ENCODE peak calls at places on chromosomes 6 and 20, in six cellular contexts. X is hepatocyte; G is skeletal muscle cell; U is naive thymus-derived CD4-positive, alpha-beta T cell; P is OCI-LY7; S is body of pancreas. H is an unnamed sample.

GRCh38 chr6:117345292-117345610 is 79.9 kb downstream of the VGLL2 start:
- DNase-seq in G (no peak), P (no peak), S (no peak), U (no peak), X (no peak), H (no peak)

GRCh38 chr20:21096321-21097043 is 9.7 kb downstream of the LINC00237 start:
- DNase-seq in G (no peak), X (no peak), U (no peak), S (no peak), P (peak), H (no peak)

GRCh38 chr6:168192195-168192900 is 113.3 kb upstream of the FRMD1 start:
- DNase-seq in S (no peak), G (no peak), X (no peak), P (no peak), U (no peak), H (no peak)

GRCh38 chr20:32635764-32636163 is 38.0 kb downstream of the C20orf203 start:
- DNase-seq in P (no peak), S (no peak), G (no peak), X (no peak), U (no peak), H (no peak)

GRCh38 chr6:88965691-88966090 is 2.3 kb upstream of the RNGTT start:
- DNase-seq in S (no peak), G (no peak), U (no peak), X (no peak), P (no peak), H (no peak)

GRCh38 chr6:132354517-132355167 is 46.6 kb downstream of the MOXD1 start:
- DNase-seq in U (no peak), P (peak), X (no peak), S (no peak), G (no peak), H (peak)

GRCh38 chr6:136415351-136416005 is 125.8 kb upstream of the BCLAF1 start:
- DNase-seq in S (peak), X (no peak), G (peak), P (no peak), U (no peak), H (no peak)

GRCh38 chr6:37131104-37131959 is 38.6 kb upstream of the PIM1 start:
- DNase-seq in U (no peak), S (no peak), P (no peak), G (no peak), X (peak), H (no peak)

GRCh38 chr20:24337074-24337473 is 132.4 kb upstream of the SYNDIG1 start:
- DNase-seq in G (peak), U (no peak), P (no peak), X (no peak), S (no peak), H (no peak)

GRCh38 chr20:21394120-21394519 is 3.2 kb downstream of the NKX2-4 start:
- DNase-seq in G (no peak), U (no peak), S (no peak), P (no peak), X (no peak), H (no peak)

GRCh38 chr6:140018588-140018987 is 644.1 kb upstream of the CITED2 start:
- DNase-seq in X (peak), S (no peak), U (no peak), G (no peak), P (no peak), H (no peak)

GRCh38 chr6:152948150-152948768 is 34.6 kb downstream of the FBXO5 start:
- DNase-seq in P (peak), S (no peak), U (no peak), G (peak), X (peak), H (peak)

GRCh38 chr6:39847216-39847615 is 55.0 kb downstream of the DAAM2 start:
- DNase-seq in X (no peak), S (peak), P (no peak), U (no peak), G (no peak), H (no peak)

GRCh38 chr6:113894712-113895674 is 37.8 kb downstream of the MARCKS start:
- DNase-seq in G (no peak), X (no peak), U (no peak), S (no peak), P (no peak), H (no peak)

GRCh38 chr20:8361008-8361652 is 229.1 kb downstream of the PLCB1 start:
- DNase-seq in X (no peak), G (peak), U (no peak), S (peak), P (peak), H (no peak)

GRCh38 chr6:65998544-65998943 is 291.5 kb upstream of the EYS start:
- DNase-seq in G (no peak), P (no peak), S (no peak), U (no peak), X (no peak), H (no peak)

GRCh38 chr6:131172237-131172636 is 37.0 kb downstream of the AKAP7 start:
- DNase-seq in G (no peak), S (no peak), X (no peak), U (no peak), P (no peak), H (no peak)

GRCh38 chr6:47631248-47632196 is 66.9 kb upstream of the ADGRF4 start:
- DNase-seq in G (no peak), U (no peak), X (peak), P (peak), S (no peak), H (peak)

GRCh38 chr6:47633141-47633540 is 65.2 kb upstream of the ADGRF4 start:
- DNase-seq in G (no peak), S (no peak), X (peak), P (no peak), U (no peak), H (no peak)

GRCh38 chr6:47629954-47630353 is 68.4 kb upstream of the ADGRF4 start:
- DNase-seq in G (no peak), U (no peak), X (no peak), P (no peak), S (no peak), H (no peak)

GRCh38 chr6:47628448-47629272 is 69.7 kb upstream of the ADGRF4 start:
- DNase-seq in G (no peak), P (no peak), U (no peak), X (no peak), S (no peak), H (no peak)

GRCh38 chr6:47630587-47630986 is 67.8 kb upstream of the ADGRF4 start:
- DNase-seq in U (no peak), X (peak), P (no peak), G (no peak), S (no peak), H (no peak)
- H3K4me3 ChIP-seq in U (no peak), X (no peak), P (no peak), G (no peak), S (no peak), H (no peak)

DNA sequence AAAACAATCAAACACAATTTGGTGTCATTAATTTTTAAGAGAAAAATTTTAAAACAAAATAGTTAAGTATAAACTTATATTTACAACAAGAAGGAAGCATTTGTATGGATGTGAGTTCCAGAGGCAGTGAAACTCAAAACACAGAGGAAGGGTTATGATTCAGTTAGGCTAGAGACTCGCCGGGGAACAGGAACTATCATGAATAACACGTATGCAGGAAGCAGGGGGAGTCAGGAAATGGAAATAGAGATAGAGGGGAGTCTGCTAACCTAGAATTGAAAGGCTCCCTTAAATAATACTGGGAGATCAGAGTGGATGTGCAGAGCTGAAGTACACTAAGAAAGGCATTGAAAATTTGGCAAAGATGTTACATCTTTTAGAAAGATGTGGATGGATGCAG is 14.2 kb upstream of the HLA-DRB1 start:
- DNase-seq in X (no peak), U (no peak), S (no peak), G (no peak), P (no peak), H (no peak)
- H3K4me3 ChIP-seq in X (no peak), U (no peak), S (no peak), G (no peak), P (peak), H (no peak)

GRCh38 chr6:157030756-157031155 is 253.6 kb downstream of the ARID1B start:
- DNase-seq in P (no peak), U (no peak), G (no peak), X (no peak), S (no peak), H (no peak)

GRCh38 chr6:157034433-157035230 is 257.5 kb downstream of the ARID1B start:
- DNase-seq in S (no peak), P (peak), X (peak), G (no peak), U (no peak), H (no peak)

GRCh38 chr6:157033428-157034140 is 256.4 kb downstream of the ARID1B start:
- DNase-seq in U (no peak), G (no peak), P (no peak), X (no peak), S (no peak), H (no peak)

GRCh38 chr6:157035576-157035975 is 258.4 kb downstream of the ARID1B start:
- DNase-seq in G (no peak), U (no peak), S (no peak), P (no peak), X (no peak), H (no peak)

GRCh38 chr6:157032923-157033322 is 255.7 kb downstream of the ARID1B start:
- DNase-seq in P (no peak), X (no peak), G (no peak), S (no peak), U (no peak), H (no peak)
- H3K4me3 ChIP-seq in P (peak), X (no peak), G (no peak), S (no peak), U (peak), H (no peak)

GRCh38 chr20:15287331-15287730 is 949.9 kb upstream of the FLRT3 start:
- DNase-seq in X (no peak), P (no peak), U (no peak), G (no peak), S (no peak), H (no peak)

GRCh38 chr20:15288076-15288475 is 950.7 kb upstream of the FLRT3 start:
- DNase-seq in S (no peak), U (no peak), G (no peak), P (no peak), X (no peak), H (no peak)

DNA sequence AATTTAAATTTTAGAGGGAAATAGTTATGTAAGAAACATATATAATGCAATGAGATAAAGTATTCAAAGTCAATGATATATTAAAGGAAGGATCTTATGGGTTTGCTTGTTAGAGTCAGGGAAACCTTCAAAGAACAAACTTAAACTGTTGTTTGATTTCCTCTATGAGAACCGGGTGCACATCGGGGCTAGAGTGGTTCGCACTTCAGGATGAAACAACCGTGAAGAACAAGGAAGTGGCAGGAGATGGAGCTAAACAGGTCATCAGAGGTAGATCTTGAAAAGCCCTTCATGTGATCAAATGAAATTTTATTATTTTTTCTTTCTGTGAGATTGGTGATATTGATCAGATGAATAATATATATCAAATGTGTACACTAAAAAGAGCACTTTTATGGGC is 951.9 kb upstream of the FLRT3 start:
- DNase-seq in X (no peak), P (no peak), U (no peak), G (no peak), S (no peak), H (no peak)
- H3K4me3 ChIP-seq in X (no peak), P (no peak), U (no peak), G (no peak), S (no peak), H (no peak)

GRCh38 chr6:41200296-41200900 is 551 bp downstream of the TREML2 start:
- DNase-seq in P (peak), X (no peak), G (peak), S (peak), U (peak), H (no peak)

GRCh38 chr6:41201784-41202181 is 834 bp upstream of the TREML2 start:
- DNase-seq in P (peak), U (no peak), X (no peak), G (no peak), S (no peak), H (no peak)

GRCh38 chr6:41197234-41197633 is 3.7 kb downstream of the TREML2 start:
- DNase-seq in U (no peak), X (no peak), P (no peak), G (no peak), S (no peak), H (no peak)

GRCh38 chr6:41200901-41201783 is at the start of gene TREML2:
- DNase-seq in U (no peak), X (no peak), P (peak), G (no peak), S (peak), H (no peak)

GRCh38 chr6:41199427-41200246 is 1.3 kb downstream of the TREML2 start:
- DNase-seq in X (no peak), P (peak), U (no peak), G (no peak), S (no peak), H (no peak)
- H3K4me3 ChIP-seq in X (no peak), P (peak), U (peak), G (no peak), S (no peak), H (no peak)

GRCh38 chr6:16704706-16705402 is 56.4 kb downstream of the ATXN1 start:
- DNase-seq in X (no peak), S (no peak), P (no peak), U (no peak), G (peak), H (no peak)
- H3K4me3 ChIP-seq in X (no peak), S (no peak), P (no peak), U (peak), G (peak), H (peak)

DNA sequence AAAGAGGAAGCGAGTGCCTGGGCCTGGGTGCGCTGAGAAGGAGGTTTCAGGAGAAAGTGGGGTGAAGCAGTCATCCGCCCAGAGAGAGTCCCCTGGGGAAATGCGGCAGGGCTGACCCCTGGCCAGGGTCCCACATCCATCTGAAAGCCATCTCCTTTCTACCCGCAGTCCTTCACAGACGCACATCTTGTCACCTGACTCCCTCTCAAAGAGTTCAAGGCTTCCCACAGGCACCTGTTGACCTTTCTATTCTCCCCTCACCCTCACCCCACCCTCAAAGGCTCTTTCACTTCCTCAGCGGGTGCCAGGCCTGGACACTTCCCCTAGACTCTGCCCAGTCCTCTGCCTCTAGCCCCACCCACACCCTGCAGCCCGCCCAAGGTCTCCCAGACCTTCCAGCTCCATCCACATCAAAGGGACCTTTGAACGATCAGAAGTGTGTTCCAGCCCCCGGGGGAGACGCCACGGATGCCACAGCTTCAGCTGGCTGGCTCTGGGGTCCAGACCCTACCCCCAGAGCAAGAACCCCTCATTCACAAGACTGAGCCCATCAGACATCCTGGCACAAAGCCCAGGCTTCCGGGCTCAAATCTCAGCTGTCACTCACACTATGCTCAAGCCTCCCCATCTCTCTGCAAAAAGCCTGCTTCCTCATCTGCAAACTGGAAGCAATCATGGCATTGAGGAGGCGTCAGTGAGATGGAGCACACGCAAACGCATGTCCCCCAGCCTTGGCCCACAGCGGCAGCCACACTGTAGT is 2.1 kb downstream of the CTSZ start:
- DNase-seq in U (peak), X (no peak), P (peak), G (no peak), S (peak), H (no peak)
- H3K4me3 ChIP-seq in U (peak), X (no peak), P (peak), G (no peak), S (no peak), H (peak)

DNA sequence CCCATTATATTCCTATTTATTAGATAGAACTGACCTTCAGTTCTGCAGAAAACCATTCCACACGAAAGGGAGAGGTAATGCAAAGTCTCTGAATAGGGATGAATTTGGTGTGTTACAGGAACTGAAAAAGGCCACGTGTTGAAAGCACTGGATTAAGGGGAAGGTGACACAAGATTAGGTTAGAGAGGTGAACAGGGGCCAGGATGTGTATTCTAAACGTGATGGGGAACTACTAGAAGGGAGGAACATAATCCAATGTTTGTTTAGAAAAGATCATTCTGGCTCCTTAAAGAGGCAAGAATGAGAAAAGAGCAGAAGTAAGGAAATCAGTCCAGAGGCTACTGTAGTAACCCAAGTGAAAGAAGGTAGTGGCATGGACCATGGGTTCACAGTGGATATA is 6.3 kb upstream of the ZKSCAN8 start:
- DNase-seq in X (no peak), G (no peak), P (peak), U (no peak), S (no peak), H (no peak)
- H3K4me3 ChIP-seq in X (no peak), G (no peak), P (peak), U (no peak), S (no peak), H (peak)

DNA sequence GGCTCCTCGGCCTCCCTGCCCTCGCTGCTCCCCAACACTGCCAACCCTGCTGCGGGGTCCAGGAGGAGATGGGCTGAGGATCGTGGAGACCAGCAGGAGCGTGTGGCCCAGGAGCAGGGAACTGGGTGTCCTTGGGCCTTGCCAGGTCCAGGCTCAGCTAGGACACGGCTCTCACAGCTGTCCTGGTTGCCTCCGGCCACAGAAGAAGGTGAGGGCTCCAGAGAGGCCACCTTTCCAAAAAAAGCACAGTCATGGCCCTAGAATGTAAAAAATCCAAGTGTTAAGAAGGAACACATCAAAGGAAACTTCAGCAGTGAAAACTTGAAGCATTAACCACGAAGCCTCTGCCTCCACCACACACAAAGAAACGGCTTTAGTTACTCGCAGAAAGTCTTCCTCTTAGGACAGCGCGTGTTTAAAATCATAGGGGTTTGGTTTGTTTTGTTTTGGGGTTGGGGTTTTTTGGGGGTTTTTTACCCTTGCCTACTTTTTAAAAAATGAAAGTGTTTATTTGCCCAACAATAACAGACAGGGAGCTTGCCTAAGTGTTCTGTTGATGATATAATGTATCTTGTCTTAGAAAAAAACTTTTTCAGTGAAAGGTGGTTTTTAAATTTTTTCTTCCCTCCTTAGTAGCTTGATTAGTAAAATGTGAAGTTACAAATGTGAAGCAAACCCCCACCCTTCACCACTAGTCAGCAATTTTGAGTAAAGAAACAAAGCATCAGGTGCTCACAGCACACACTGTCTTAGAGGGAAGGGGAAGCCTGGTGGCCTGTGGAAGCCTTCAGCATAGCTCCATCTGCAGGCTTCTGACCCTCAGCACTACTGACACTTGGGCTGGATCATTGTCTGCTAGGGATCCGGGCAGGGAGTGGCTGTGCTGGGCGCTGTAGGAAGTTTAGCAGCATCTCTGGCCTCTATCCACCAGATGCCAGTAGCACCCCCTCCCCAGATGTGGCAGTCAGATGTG is 60.0 kb downstream of the PTPN1 start:
- DNase-seq in X (no peak), G (no peak), P (peak), U (no peak), S (no peak), H (no peak)
- H3K4me3 ChIP-seq in X (no peak), G (no peak), P (no peak), U (no peak), S (no peak), H (no peak)

H was measured in HFF-Myc.